ENCODE peak calls at places on chromosomes 7 and 10, in six cellular contexts. M, S, Q, X, T and E are unnamed samples.

GRCh38 chr7:2954433-2954853 is 89.2 kb downstream of the CARD11 start:
- DNase-seq in Q (no peak), M (no peak), T (no peak), S (no peak), X (no peak), E (no peak)

GRCh38 chr7:132732466-132732865 is 156.2 kb upstream of the PLXNA4 start:
- DNase-seq in S (no peak), Q (no peak), X (no peak), M (no peak), T (no peak), E (no peak)

GRCh38 chr7:101815826-101816488 is 1.5 kb upstream of the CUX1 start:
- DNase-seq in Q (peak), X (peak), M (peak), S (peak), T (peak), E (peak)

GRCh38 chr10:51469666-51470065 is 229.7 kb downstream of the CSTF2T start:
- DNase-seq in Q (no peak), S (no peak), X (no peak), T (no peak), M (no peak), E (no peak)

GRCh38 chr10:127922675-127923366 is 15.9 kb downstream of the PTPRE start:
- DNase-seq in X (no peak), S (peak), T (peak), Q (no peak), M (peak), E (peak)

GRCh38 chr10:95466450-95466849 is 94.7 kb downstream of the SORBS1 start:
- DNase-seq in M (no peak), T (no peak), X (no peak), Q (no peak), S (no peak), E (no peak)

GRCh38 chr7:40469481-40469880 is 334.7 kb downstream of the SUGCT start:
- DNase-seq in X (no peak), T (peak), M (no peak), S (peak), Q (no peak), E (no peak)

GRCh38 chr10:132860527-132860926 is 74.6 kb upstream of the NKX6-2 start:
- DNase-seq in T (no peak), X (no peak), Q (no peak), S (peak), M (no peak), E (peak)

GRCh38 chr7:99268361-99268908 is 4.2 kb upstream of the MYH16 start:
- DNase-seq in X (no peak), M (no peak), S (no peak), Q (no peak), T (no peak), E (no peak)

GRCh38 chr10:13563481-13564445 is 23.0 kb upstream of the PRPF18 start:
- DNase-seq in M (no peak), Q (no peak), T (peak), X (no peak), S (no peak), E (no peak)

GRCh38 chr10:70985824-70986336 is 97.5 kb upstream of the PCBD1 start:
- DNase-seq in X (no peak), S (no peak), M (no peak), Q (no peak), T (no peak), E (no peak)

GRCh38 chr10:129098517-129098916 is 368.5 kb upstream of the MGMT start:
- DNase-seq in S (no peak), X (no peak), T (no peak), Q (no peak), M (no peak), E (no peak)

GRCh38 chr10:96041146-96041545 is 2.2 kb upstream of the CCNJ start:
- DNase-seq in S (no peak), M (no peak), X (no peak), T (no peak), Q (no peak), E (no peak)

GRCh38 chr7:38863609-38864291 is 45.2 kb downstream of the VPS41 start:
- DNase-seq in T (no peak), M (no peak), Q (no peak), S (no peak), X (no peak), E (no peak)

GRCh38 chr7:96311967-96312366 is 9.9 kb downstream of the SLC25A13 start:
- DNase-seq in X (no peak), M (peak), T (peak), S (peak), Q (no peak), E (peak)

GRCh38 chr10:93672890-93673289 is 29.5 kb downstream of the FRA10AC1 start:
- DNase-seq in X (no peak), M (no peak), Q (no peak), S (no peak), T (no peak), E (no peak)

GRCh38 chr10:30158325-30158960 is 99.1 kb upstream of the JCAD start:
- DNase-seq in X (no peak), S (no peak), M (no peak), Q (no peak), T (peak), E (no peak)